ENCODE peak calls at places on chromosomes 2 and 18, in six cellular contexts. X, W, O, H, E and B are unnamed samples.

GRCh38 chr18:61816071-61816470 is 76.7 kb downstream of the RNF152 start:
- DNase-seq in X (no peak), W (no peak), O (no peak), H (no peak), E (no peak), B (no peak)

GRCh38 chr18:72768681-72769229 is 99.0 kb downstream of the NETO1 start:
- DNase-seq in X (no peak), W (no peak), O (no peak), H (no peak), E (peak; percentile 28), B (peak; percentile 8)

GRCh38 chr18:13810950-13811485 is 12.9 kb upstream of the MC5R start:
- DNase-seq in X (no peak), W (no peak), O (no peak), H (no peak), E (no peak), B (peak; percentile 57)

GRCh38 chr2:11813951-11814350 is 67.5 kb downstream of the LPIN1 start:
- DNase-seq in X (no peak), W (no peak), O (no peak), H (no peak), E (no peak), B (no peak)

GRCh38 chr2:171272039-171272438 is 111.3 kb upstream of the TLK1 start:
- DNase-seq in X (no peak), W (peak; percentile 92), O (no peak), H (peak; percentile 88), E (no peak), B (no peak)

GRCh38 chr2:42722328-42723190 is 41.4 kb downstream of the OXER1 start:
- DNase-seq in X (no peak), W (peak; percentile 97), O (no peak), H (no peak), E (peak; percentile 37), B (peak; percentile 58)

GRCh38 chr18:11872479-11873136 is 21.4 kb downstream of the CHMP1B start:
- DNase-seq in X (peak; percentile 64), W (peak; percentile 40), O (no peak), H (peak; percentile 36), E (peak; percentile 52), B (peak; percentile 47)

GRCh38 chr2:181678744-181679543 is 1.4 kb downstream of the NEUROD1 start:
- DNase-seq in X (no peak), W (no peak), O (no peak), H (no peak), E (no peak), B (no peak)

GRCh38 chr2:146235158-146235557 is 1609.7 kb upstream of the ACVR2A start:
- DNase-seq in X (no peak), W (no peak), O (no peak), H (no peak), E (no peak), B (no peak)

GRCh38 chr2:218953366-218953954 is 6.0 kb upstream of the CDK5R2 start:
- DNase-seq in X (no peak), W (no peak), O (no peak), H (no peak), E (peak; percentile 16), B (peak; percentile 74)

GRCh38 chr2:72980535-72981217 is 63.4 kb downstream of the EMX1 start:
- DNase-seq in X (no peak), W (peak; percentile 39), O (no peak), H (peak; percentile 10), E (no peak), B (no peak)

GRCh38 chr18:68676913-68677312 is 38.0 kb downstream of the TMX3 start:
- DNase-seq in X (no peak), W (peak; percentile 45), O (peak; percentile 81), H (no peak), E (no peak), B (no peak)

GRCh38 chr2:165864353-165864752 is 70.3 kb upstream of the GALNT3 start:
- DNase-seq in X (no peak), W (no peak), O (no peak), H (no peak), E (peak; percentile 71), B (peak; percentile 58)

GRCh38 chr18:36636237-36636792 is 192.5 kb downstream of the TPGS2 start:
- DNase-seq in X (no peak), W (no peak), O (no peak), H (no peak), E (no peak), B (no peak)

GRCh38 chr2:215621389-215621788 is 185.5 kb upstream of the FN1 start:
- DNase-seq in X (no peak), W (no peak), O (no peak), H (no peak), E (no peak), B (no peak)

GRCh38 chr2:96342085-96342484 is 6.5 kb downstream of the NCAPH start:
- DNase-seq in X (no peak), W (peak; percentile 58), O (no peak), H (no peak), E (no peak), B (no peak)

GRCh38 chr2:151361674-151362380 is 4.4 kb downstream of the TNFAIP6 start:
- DNase-seq in X (no peak), W (peak; percentile 73), O (no peak), H (no peak), E (no peak), B (no peak)

GRCh38 chr18:45567123-45567522 is 48.2 kb upstream of the SLC14A2 start:
- DNase-seq in X (no peak), W (peak; percentile 53), O (no peak), H (no peak), E (no peak), B (peak; percentile 44)
- TF ChIP-seq EZH2phosphoT487 in X (no peak), W (no peak), O (no peak), H (no peak), E (no peak), B (no peak)

GRCh38 chr2:1134629-1135028 is 184.0 kb downstream of the SNTG2 start:
- DNase-seq in X (no peak), W (no peak), O (no peak), H (no peak), E (no peak), B (no peak)
- TF ChIP-seq EZH2phosphoT487 in X (no peak), W (no peak), O (no peak), H (no peak), E (no peak), B (no peak)

GRCh38 chr2:231535961-231536360 is 5.7 kb upstream of the NMUR1 start:
- DNase-seq in X (no peak), W (no peak), O (no peak), H (no peak), E (no peak), B (no peak)
- TF ChIP-seq EZH2phosphoT487 in X (no peak), W (no peak), O (no peak), H (no peak), E (no peak), B (no peak)

GRCh38 chr2:85448840-85449588 is 30.5 kb downstream of the SH2D6 start:
- DNase-seq in X (no peak), W (no peak), O (no peak), H (no peak), E (no peak), B (no peak)
- TF ChIP-seq EZH2phosphoT487 in X (no peak), W (no peak), O (no peak), H (no peak), E (no peak), B (no peak)

DNA sequence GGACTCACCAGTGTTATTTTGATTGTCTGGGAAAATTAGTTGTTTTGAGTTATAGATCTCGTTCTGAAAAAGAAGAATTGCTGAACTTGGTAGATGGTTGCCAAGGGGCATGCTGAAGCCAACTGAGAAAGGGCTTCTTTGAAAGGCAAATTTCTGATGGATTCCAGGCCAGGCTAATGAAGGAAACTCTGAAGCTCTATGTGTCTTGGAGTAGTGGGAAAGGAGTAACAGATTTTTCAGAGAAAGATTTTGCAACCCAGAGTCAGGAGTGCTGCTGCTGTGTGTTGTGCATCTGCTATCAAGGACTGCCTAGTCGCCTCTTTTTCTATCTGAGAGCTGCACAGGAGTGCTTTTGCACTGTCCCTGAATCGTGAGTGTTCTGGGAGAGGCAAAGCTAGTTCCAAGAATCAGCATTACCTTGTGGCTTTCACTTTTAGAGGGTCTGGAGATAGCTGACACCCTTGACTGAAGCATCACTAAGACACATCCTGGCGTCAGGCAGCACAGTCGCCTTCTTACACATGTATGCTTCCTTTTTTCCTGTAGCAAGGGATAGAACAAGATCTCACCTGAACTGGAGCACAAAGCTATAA is 336.3 kb downstream of the PARD3B start:
- DNase-seq in X (no peak), W (no peak), O (no peak), H (no peak), E (no peak), B (peak; percentile 22)
- TF ChIP-seq EZH2phosphoT487 in X (no peak), W (no peak), O (no peak), H (no peak), E (no peak), B (no peak)

GRCh38 chr2:241309684-241310117 is 5.8 kb downstream of the HDLBP start:
- DNase-seq in X (peak; percentile 69), W (peak; percentile 80), O (peak; percentile 79), H (no peak), E (no peak), B (no peak)
- TF ChIP-seq EZH2phosphoT487 in X (no peak), W (no peak), O (no peak), H (no peak), E (no peak), B (no peak)